ENCODE peak calls at places on chromosome 12, in eight cellular contexts. J is aorta; E is body of pancreas; P is ovary; V is right lobe of liver; W is lower lobe of right lung; N is mesenchymal stem cell; C is naive thymus-derived CD4-positive, alpha-beta T cell. R is an unnamed sample.

GRCh38 chr12:54438506-54438905 is 19.4 kb upstream of the ITGA5 start:
- DNase-seq in E (no peak), N (no peak), C (no peak), V (no peak), J (no peak), W (no peak), P (no peak), R (no peak)

GRCh38 chr12:4700621-4701026 is 19.6 kb upstream of the GALNT8 start:
- DNase-seq in N (no peak), V (no peak), C (no peak), W (peak; percentile 49), J (peak; percentile 57), E (peak; percentile 54), P (no peak), R (no peak)

GRCh38 chr12:114649585-114649984 is 34.4 kb downstream of the TBX3 start:
- DNase-seq in N (no peak), C (no peak), E (no peak), V (no peak), W (no peak), P (no peak), J (no peak), R (no peak)

GRCh38 chr12:90593596-90594290 is 361.2 kb downstream of the CCER1 start:
- DNase-seq in E (no peak), V (no peak), C (no peak), W (no peak), J (no peak), P (no peak), N (no peak), R (no peak)

GRCh38 chr12:51191516-51192283 is 18.8 kb upstream of the TFCP2 start:
- DNase-seq in V (no peak), P (no peak), W (no peak), J (no peak), C (no peak), N (no peak), E (no peak), R (no peak)

GRCh38 chr12:113388351-113388750 is 15.3 kb downstream of the SDS start:
- DNase-seq in N (no peak), P (no peak), C (no peak), J (no peak), V (no peak), W (no peak), E (no peak), R (no peak)

GRCh38 chr12:132131952-132132351 is 12.2 kb downstream of the DDX51 start:
- DNase-seq in E (no peak), N (no peak), C (no peak), J (no peak), P (no peak), W (no peak), V (no peak), R (no peak)

GRCh38 chr12:6199531-6200265 is 502 bp upstream of the CD9 start:
- DNase-seq in J (peak; percentile 78), P (peak; percentile 65), V (no peak), N (peak; percentile 71), W (peak; percentile 86), C (no peak), E (peak; percentile 49), R (peak; percentile 61)

GRCh38 chr12:109885616-109886015 is 5.3 kb upstream of the GLTP start:
- DNase-seq in N (no peak), J (no peak), P (no peak), E (no peak), W (no peak), C (no peak), V (no peak), R (no peak)

GRCh38 chr12:80632835-80633234 is 74.6 kb upstream of the MYF6 start:
- DNase-seq in P (no peak), W (no peak), C (no peak), N (no peak), J (peak; percentile 17), V (no peak), E (peak; percentile 14), R (peak; percentile 30)

GRCh38 chr12:91179315-91179714 is 3.3 kb downstream of the DCN start:
- DNase-seq in P (no peak), W (no peak), C (no peak), E (peak; percentile 11), J (no peak), N (no peak), V (no peak), R (no peak)

GRCh38 chr12:4379410-4379809 is at the start of gene FGF23:
- DNase-seq in N (peak; percentile 10), W (no peak), P (no peak), J (no peak), E (no peak), V (no peak), C (no peak), R (peak; percentile 26)

GRCh38 chr12:96219700-96220206 is 25.6 kb downstream of the ELK3 start:
- DNase-seq in J (peak; percentile 59), P (no peak), V (no peak), W (peak; percentile 87), E (no peak), C (no peak), N (peak; percentile 96), R (peak; percentile 98)
- H3K4me3 ChIP-seq in J (no peak overlapping the region), P (no peak overlapping the region), V (no peak overlapping the region), W (no peak overlapping the region), E (no peak overlapping the region), C (no peak overlapping the region), N (no peak overlapping the region), R (no peak overlapping the region)

DNA sequence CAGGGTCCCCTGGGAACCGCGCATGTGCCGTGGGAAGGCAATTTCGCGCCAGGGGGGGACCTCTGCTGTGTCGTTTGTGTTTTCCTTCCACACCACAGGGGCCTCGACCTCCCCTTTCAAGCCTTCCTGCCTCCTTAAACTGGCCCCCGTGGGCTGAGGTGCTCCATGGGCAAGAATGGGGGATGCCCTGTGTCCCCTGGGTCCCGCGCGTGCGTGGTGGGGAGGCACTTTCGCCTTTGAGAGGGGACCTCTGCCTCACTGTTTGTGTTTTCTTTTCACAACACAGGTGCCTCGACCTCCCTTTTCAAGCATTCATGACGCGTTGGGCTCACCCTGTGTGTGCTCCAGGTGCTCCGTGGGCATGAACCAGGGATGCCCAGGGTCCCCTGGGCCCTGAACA is 348.8 kb downstream of the ALG10 start:
- DNase-seq in P (no peak), N (no peak), V (no peak), W (no peak), E (no peak), J (no peak), C (no peak), R (no peak)
- H3K9me3 ChIP-seq in P (peaks cover 3% of the 10 kb centered on the region), N (no peaks in the 10 kb centered on the region), V (no peaks in the 10 kb centered on the region), W (peaks cover 13% of the 10 kb centered on the region), E (no peaks in the 10 kb centered on the region), J (peaks cover 5% of the 10 kb centered on the region), C (no peaks in the 10 kb centered on the region), R (no peaks in the 10 kb centered on the region)

DNA sequence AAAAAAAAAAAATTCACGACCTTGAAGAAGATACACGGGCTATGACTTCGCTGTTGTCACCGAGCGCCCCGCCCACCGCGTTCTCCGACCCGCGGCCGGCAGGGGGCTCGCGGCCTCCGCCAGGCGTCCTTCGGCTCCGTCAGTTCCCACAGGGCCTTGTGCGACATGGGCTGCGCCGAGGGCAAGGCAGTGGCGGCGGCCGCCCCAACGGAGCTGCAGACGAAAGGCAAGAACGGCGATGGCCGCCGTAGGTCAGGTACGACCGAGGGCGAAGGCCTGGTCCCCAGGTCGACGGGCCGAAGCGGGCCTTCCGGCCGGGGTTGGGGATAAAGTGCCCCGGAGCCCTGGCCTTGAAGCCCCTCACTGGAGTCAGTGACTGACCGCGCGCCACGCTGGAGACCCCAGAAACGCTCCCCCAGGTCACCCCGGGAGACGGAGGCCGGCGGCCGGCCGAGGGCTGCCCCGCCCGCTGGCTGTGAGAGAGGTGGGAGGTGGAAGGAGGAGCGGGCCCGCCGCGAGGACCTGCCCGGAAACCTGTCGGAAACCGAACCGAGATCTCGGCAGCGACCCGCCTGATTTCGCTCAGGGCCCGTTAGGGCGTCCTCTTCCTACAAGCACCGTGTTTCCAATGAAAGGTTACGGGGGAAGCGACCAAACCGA is at the start of gene TXNRD1:
- DNase-seq in V (peak; percentile 87), E (peak; percentile 81), N (peak; percentile 88), W (peak; percentile 92), P (peak; percentile 85), J (peak; percentile 91), C (peak; percentile 83), R (peak; percentile 82)
- H3K27me3 ChIP-seq in V (no peaks in the 10 kb centered on the region), E (no peaks in the 10 kb centered on the region), N (no peaks in the 10 kb centered on the region), W (no peaks in the 10 kb centered on the region), P (no peaks in the 10 kb centered on the region), J (no peaks in the 10 kb centered on the region), C (no peaks in the 10 kb centered on the region), R (no peaks in the 10 kb centered on the region)

GRCh38 chr12:52518574-52519469 is 1.4 kb downstream of the KRT5 start:
- DNase-seq in N (no peak), W (no peak), P (no peak), E (no peak), V (no peak), C (no peak), J (no peak), R (no peak)
- H3K4me3 ChIP-seq in N (no peak overlapping the region), W (no peak overlapping the region), P (no peak overlapping the region), E (no peak overlapping the region), V (no peak overlapping the region), C (no peak overlapping the region), J (no peak overlapping the region), R (no peak overlapping the region)

GRCh38 chr12:73187765-73188164 is 915.6 kb downstream of the TRHDE start:
- DNase-seq in J (no peak), C (no peak), E (no peak), P (no peak), W (no peak), N (no peak), V (no peak), R (no peak)

GRCh38 chr12:73181244-73181643 is 909.1 kb downstream of the TRHDE start:
- DNase-seq in N (no peak), E (no peak), C (no peak), P (no peak), W (no peak), J (no peak), V (no peak), R (no peak)

GRCh38 chr12:73180734-73181133 is 908.6 kb downstream of the TRHDE start:
- DNase-seq in J (no peak), N (no peak), P (no peak), E (no peak), V (no peak), W (no peak), C (no peak), R (no peak)

GRCh38 chr12:73185403-73185802 is 913.2 kb downstream of the TRHDE start:
- DNase-seq in W (no peak), P (no peak), V (no peak), N (no peak), E (no peak), J (no peak), C (no peak), R (no peak)

DNA sequence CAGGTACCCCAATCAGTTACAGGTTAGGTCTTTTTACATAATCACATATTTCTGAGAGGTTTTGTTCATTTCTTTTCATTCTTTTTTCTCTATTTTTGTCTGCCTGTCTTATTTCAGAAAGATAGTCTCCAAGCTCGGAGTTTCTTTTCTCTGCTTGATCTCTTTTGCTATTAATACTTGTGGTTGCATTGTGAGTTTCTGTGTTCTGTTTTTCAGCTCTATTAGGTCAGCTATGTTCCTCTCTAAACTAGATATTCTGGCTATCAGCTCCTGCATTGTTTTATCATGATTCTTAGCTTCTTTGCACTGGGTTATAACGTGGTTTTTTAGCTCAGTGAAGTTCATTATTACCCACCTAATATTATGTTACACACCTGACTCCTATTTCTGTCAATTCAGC is 914.1 kb downstream of the TRHDE start:
- DNase-seq in J (no peak), P (no peak), V (no peak), E (no peak), C (no peak), W (no peak), N (no peak), R (no peak)
- H3K9me3 ChIP-seq in J (no peaks in the 10 kb centered on the region), P (no peaks in the 10 kb centered on the region), V (no peaks in the 10 kb centered on the region), E (no peaks in the 10 kb centered on the region), C (no peaks in the 10 kb centered on the region), W (peaks cover 18% of the 10 kb centered on the region), N (peaks cover 48% of the 10 kb centered on the region), R (peaks cover 9% of the 10 kb centered on the region)

R was measured in MG63.